ENCODE peak calls at places on chromosome 17, in five cellular contexts. W, J, L, K and Z are unnamed samples.

GRCh38 chr17:47413872-47414271 is 90.1 kb downstream of the EFCAB13 start:
- DNase-seq in W (no peak), J (no peak), L (no peak), K (no peak), Z (no peak)

GRCh38 chr17:17416007-17416399 is 60.8 kb upstream of the MED9 start:
- DNase-seq in W (peak; percentile 88), J (no peak), L (no peak), K (peak; percentile 29), Z (peak; percentile 75)

GRCh38 chr17:7882068-7882467 is 6.5 kb upstream of the CHD3 start:
- DNase-seq in W (no peak), J (no peak), L (no peak), K (no peak), Z (no peak)

GRCh38 chr17:45752246-45752645 is 31.9 kb upstream of the CRHR1 start:
- DNase-seq in W (no peak), J (no peak), L (no peak), K (no peak), Z (no peak)

GRCh38 chr17:79930077-79930785 is 91.0 kb upstream of the CBX4 start:
- DNase-seq in W (no peak), J (no peak), L (no peak), K (peak; percentile 28), Z (peak; percentile 58)

GRCh38 chr17:52170963-52171572 is 12.6 kb upstream of the CA10 start:
- DNase-seq in W (peak; percentile 60), J (no peak), L (no peak), K (peak; percentile 11), Z (peak; percentile 37)

GRCh38 chr17:41404024-41404651 is 6.7 kb upstream of the KRT31 start:
- DNase-seq in W (peak; percentile 99), J (no peak), L (no peak), K (peak; percentile 79), Z (no peak)

GRCh38 chr17:50677851-50678375 is 29.8 kb downstream of the ANKRD40 start:
- DNase-seq in W (no peak), J (no peak), L (peak; percentile 55), K (no peak), Z (no peak)

GRCh38 chr17:81710514-81711308 is 1.4 kb upstream of the SLC25A10 start:
- DNase-seq in W (peak; percentile 15), J (no peak), L (no peak), K (peak; percentile 77), Z (no peak)